ENCODE peak calls at places on chromosomes 7 and 10, in four cellular contexts. Q is SK-N-SH, J is HCT116, U is K562. N is an unnamed sample.

GRCh38 chr7:67947651-67948050 is 951.0 kb downstream of the TYW1 start:
- DNase-seq in Q (no peak), J (no peak), U (no peak), N (no peak)

GRCh38 chr10:112189465-112189864 is 5.9 kb upstream of the GPAM start:
- DNase-seq in Q (no peak), J (no peak), U (no peak), N (no peak)

GRCh38 chr10:12194752-12195271 is 879 bp downstream of the NUDT5 start:
- DNase-seq in Q (peak; percentile 35), J (no peak), U (no peak), N (no peak)

GRCh38 chr10:102231357-102232318 is 5.5 kb downstream of the ELOVL3 start:
- DNase-seq in Q (peak; percentile 85), J (peak; percentile 40), U (peak; percentile 70), N (no peak)

GRCh38 chr10:12727832-12728215 is 273.7 kb downstream of the CCDC3 start:
- DNase-seq in Q (no peak), J (no peak), U (no peak), N (no peak)

GRCh38 chr10:50152792-50153272 is 85.1 kb downstream of the WASHC2A start:
- DNase-seq in Q (peak; percentile 36), J (no peak), U (peak; percentile 13), N (no peak)

GRCh38 chr10:103192451-103193106 is 493 bp downstream of the NT5C2 start:
- DNase-seq in Q (peak; percentile 67), J (peak; percentile 55), U (no peak), N (no peak)

GRCh38 chr10:24432478-24433416 is 223.8 kb downstream of the KIAA1217 start:
- DNase-seq in Q (no peak), J (no peak), U (no peak), N (no peak)

GRCh38 chr10:28685717-28686116 is 8.4 kb downstream of the BAMBI start:
- DNase-seq in Q (no peak), J (no peak), U (no peak), N (no peak)

GRCh38 chr10:71989658-71990454 is 25.7 kb downstream of the CHST3 start:
- DNase-seq in Q (no peak), J (no peak), U (no peak), N (no peak)

GRCh38 chr10:3648179-3648975 is 136.6 kb downstream of the KLF6 start:
- DNase-seq in Q (no peak), J (no peak), U (no peak), N (no peak)

GRCh38 chr10:56346845-56347415 is 14.1 kb downstream of the ZWINT start:
- DNase-seq in Q (no peak), J (no peak), U (no peak), N (no peak)

GRCh38 chr7:117364204-117364755 is 41.4 kb upstream of the WNT2 start:
- DNase-seq in Q (no peak), J (no peak), U (no peak), N (no peak)

GRCh38 chr7:90869335-90869734 is 273.2 kb downstream of the CDK14 start:
- DNase-seq in Q (no peak), J (no peak), U (no peak), N (no peak)
- TF ChIP-seq YY1 in Q (no peak), J (no peak), U (no peak), N (no peak)

GRCh38 chr10:131396108-131397010 is 84.8 kb upstream of the TCERG1L start:
- DNase-seq in Q (peak; percentile 57), J (no peak), U (no peak), N (no peak)
- TF ChIP-seq YY1 in Q (no peak), J (no peak), U (no peak), N (no peak)

DNA sequence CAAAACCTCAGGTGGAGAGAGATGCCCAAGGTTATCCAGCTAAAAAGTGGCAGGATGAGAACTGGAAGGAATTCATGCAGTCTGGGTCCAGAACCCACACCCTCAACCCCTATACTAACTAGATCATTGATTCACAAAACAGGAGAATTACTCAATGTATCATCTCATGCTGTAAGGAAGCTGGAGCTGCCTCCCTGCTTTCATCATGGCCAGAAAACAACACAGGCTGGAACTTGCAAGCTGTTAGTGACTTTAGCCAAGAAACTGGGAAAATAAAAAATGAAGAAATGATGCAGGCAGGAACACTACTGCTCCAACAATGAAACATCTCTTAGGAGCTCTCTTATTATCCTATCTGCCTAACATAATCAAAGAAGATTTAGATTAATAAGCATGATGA is 619.8 kb upstream of the CELF2 start:
- DNase-seq in Q (no peak), J (no peak), U (no peak), N (no peak)
- TF ChIP-seq YY1 in Q (no peak), J (no peak), U (no peak), N (no peak)

DNA sequence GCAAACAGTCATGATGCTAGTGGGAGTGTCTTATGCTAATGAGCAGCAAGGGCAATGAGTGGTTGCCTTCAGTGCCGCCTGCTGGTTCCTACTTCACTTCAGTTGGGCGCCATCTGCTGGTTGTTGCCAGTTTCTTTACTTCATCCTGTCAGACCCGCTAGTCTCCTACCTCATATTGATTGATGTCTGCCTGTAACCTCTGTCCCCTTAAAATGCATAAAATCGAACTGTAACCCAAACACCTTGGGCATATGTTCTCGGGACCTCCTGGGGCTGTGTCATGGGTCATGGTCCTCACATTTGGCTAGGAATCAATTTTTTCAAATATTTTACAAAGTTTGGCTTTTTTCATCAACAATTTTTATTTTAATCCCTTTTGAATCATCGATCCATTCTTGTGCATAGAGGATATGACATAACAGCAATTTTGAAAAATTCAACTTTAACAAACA is 62.8 kb upstream of the C7orf33 start:
- DNase-seq in Q (peak; percentile 81), J (peak; percentile 88), U (peak; percentile 85), N (peak; percentile 91)
- TF ChIP-seq YY1 in Q (no peak), J (peak; percentile 12), U (no peak), N (no peak)

GRCh38 chr10:8075282-8076260 is 21.1 kb downstream of the GATA3 start:
- DNase-seq in Q (no peak), J (no peak), U (no peak), N (no peak)
- TF ChIP-seq YY1 in Q (no peak), J (no peak), U (no peak), N (no peak)

DNA sequence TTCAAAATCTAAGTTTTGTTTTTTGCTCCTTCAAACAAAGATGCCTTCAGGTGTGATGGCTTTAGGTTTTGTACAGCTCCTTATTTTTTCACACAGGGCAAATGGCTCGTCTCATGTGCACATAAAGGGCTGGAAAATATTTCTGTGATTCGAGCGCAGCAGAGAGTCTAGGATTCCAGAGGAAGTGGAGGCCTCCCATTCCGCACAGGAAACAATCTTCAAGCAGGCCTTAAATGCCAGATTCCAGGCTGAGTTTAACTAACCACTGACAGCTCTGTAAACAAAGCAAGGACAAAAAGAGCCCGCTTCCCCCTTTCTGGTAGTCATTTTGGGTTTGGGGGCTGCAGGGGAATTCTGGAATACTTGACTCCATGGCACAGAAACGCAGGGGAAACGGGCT is 87.1 kb downstream of the CALD1 start:
- DNase-seq in Q (no peak), J (no peak), U (no peak), N (no peak)
- TF ChIP-seq YY1 in Q (no peak), J (no peak), U (no peak), N (no peak)

GRCh38 chr7:18496336-18496700 is 769 bp downstream of the HDAC9 start:
- DNase-seq in Q (no peak), J (no peak), U (no peak), N (no peak)

GRCh38 chr7:18497800-18498199 is 2.3 kb downstream of the HDAC9 start:
- DNase-seq in Q (no peak), J (no peak), U (no peak), N (no peak)

GRCh38 chr7:18498327-18498726 is 2.8 kb downstream of the HDAC9 start:
- DNase-seq in Q (no peak), J (no peak), U (no peak), N (no peak)

GRCh38 chr7:18497082-18497481 is 1.5 kb downstream of the HDAC9 start:
- DNase-seq in Q (no peak), J (no peak), U (no peak), N (no peak)

DNA sequence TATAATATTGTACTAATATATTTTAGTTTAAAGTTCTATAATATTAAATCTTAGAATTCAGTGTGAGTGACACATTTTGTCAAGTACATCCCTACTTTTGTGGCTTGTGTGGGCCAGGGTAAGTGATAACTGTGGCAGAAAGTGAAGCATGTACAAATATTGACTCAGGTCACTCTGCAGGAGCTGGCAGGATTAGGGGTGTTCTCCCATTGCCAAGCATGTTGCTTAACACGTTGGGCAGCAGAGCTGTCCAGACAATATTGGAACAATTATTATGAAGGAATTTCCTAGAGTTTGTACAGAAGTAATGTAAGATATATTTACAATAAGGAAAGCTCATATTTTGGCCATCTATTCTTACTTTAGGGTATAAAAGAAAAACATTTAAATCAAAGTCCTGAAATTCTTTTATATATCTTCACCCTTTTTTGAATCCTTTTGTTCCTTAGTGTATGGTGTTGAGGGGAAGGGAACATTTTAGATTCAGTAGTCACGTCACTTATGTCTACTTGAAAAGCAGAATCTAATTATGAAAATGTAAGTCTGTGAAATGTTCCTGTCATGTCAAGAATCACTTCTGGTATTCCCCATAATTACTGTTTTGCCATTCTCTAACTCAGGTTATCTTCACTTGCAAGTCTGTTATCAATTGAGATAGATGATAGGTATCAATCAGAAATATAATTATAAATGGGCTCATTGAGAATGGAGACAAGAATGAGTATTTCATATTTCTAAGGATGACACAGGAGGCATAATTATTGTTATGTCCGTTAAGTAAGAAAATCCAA is 4.1 kb downstream of the HDAC9 start:
- DNase-seq in Q (no peak), J (no peak), U (no peak), N (no peak)
- TF ChIP-seq YY1 in Q (no peak), J (no peak), U (no peak), N (no peak)